ENCODE peak calls at places on chromosomes 13 and 19, in six cellular contexts. V, L, W, M, U and K are unnamed samples.
A peak's percentile ranks its signal among the peaks of the same experiment; 100 is the strongest.

GRCh38 chr19:36579255-36579654 is 6.2 kb upstream of the ZNF529 start:
- DNase-seq in V (no peak), L (no peak), W (no peak), M (no peak), U (no peak), K (no peak)

GRCh38 chr13:50089633-50090032 is 74.4 kb downstream of the KCNRG start:
- DNase-seq in V (no peak), L (no peak), W (no peak), M (no peak), U (no peak), K (no peak)

GRCh38 chr13:33363328-33363727 is 77.8 kb upstream of the STARD13 start:
- DNase-seq in V (no peak), L (no peak), W (no peak), M (no peak), U (no peak), K (no peak)

GRCh38 chr19:50414850-50415660 is 3.7 kb upstream of the SPIB start:
- DNase-seq in V (peak; percentile 82), L (peak; percentile 12), W (peak; percentile 75), M (peak; percentile 86), U (peak; percentile 75), K (peak; percentile 75)

GRCh38 chr19:32232449-32232848 is 113.0 kb upstream of the ZNF507 start:
- DNase-seq in V (no peak), L (no peak), W (no peak), M (no peak), U (no peak), K (no peak)

GRCh38 chr19:28469544-28469943 is 743.4 kb downstream of the UQCRFS1 start:
- DNase-seq in V (no peak), L (no peak), W (no peak), M (no peak), U (no peak), K (no peak)

GRCh38 chr13:85665286-85665685 is 133.9 kb downstream of the SLITRK6 start:
- DNase-seq in V (no peak), L (peak; percentile 65), W (no peak), M (no peak), U (no peak), K (no peak)

GRCh38 chr19:51830263-51830662 is 35.3 kb downstream of the FPR3 start:
- DNase-seq in V (no peak), L (no peak), W (peak; percentile 28), M (no peak), U (no peak), K (no peak)

GRCh38 chr19:55066107-55066709 is 3.3 kb upstream of the RDH13 start:
- DNase-seq in V (no peak), L (no peak), W (no peak), M (peak; percentile 46), U (no peak), K (no peak)

GRCh38 chr13:113045214-113046007 is 60.2 kb upstream of the F7 start:
- DNase-seq in V (no peak), L (no peak), W (no peak), M (no peak), U (peak; percentile 37), K (peak; percentile 32)

GRCh38 chr19:16285769-16286564 is 38.7 kb upstream of the KLF2 start:
- DNase-seq in V (peak; percentile 53), L (peak; percentile 29), W (no peak), M (peak; percentile 55), U (no peak), K (no peak)

GRCh38 chr19:4267101-4267900 is 11.8 kb upstream of the SHD start:
- DNase-seq in V (peak; percentile 72), L (no peak), W (peak; percentile 39), M (peak; percentile 87), U (peak; percentile 43), K (peak; percentile 42)

GRCh38 chr19:21586341-21587116 is 81.1 kb downstream of the ZNF429 start:
- DNase-seq in V (peak; percentile 55), L (no peak), W (peak; percentile 58), M (peak; percentile 41), U (peak; percentile 37), K (peak; percentile 36)

GRCh38 chr13:113729329-113730019 is 29.6 kb upstream of the TMEM255B start:
- DNase-seq in V (no peak), L (no peak), W (no peak), M (no peak), U (no peak), K (peak; percentile 47)

GRCh38 chr19:35353635-35354034 is 4.6 kb upstream of the FFAR3 start:
- DNase-seq in V (no peak), L (no peak), W (no peak), M (no peak), U (no peak), K (no peak)
- TF ChIP-seq CTCF in V (peak; percentile 30), L (no peak), W (no peak), M (no peak), U (no peak), K (no peak)

DNA sequence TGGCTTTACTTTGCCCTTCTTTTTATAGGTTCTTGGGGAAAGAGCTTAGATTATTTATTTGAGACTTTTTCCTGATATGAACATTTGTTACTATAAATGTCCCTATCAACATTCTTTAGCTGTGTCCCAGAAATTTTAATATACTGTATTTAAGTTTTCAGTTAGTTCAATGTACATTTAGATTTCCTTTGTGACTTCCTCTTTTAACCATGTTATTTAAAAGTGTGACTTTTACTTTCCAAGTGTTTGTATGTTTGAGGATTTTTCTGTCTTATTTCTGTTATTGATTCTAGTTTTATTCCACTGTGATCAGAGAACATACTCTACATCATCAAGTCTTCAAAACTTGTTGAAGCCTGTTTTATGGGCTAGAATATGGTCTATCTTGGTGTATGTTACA is 72.7 kb upstream of the SPRY2 start:
- DNase-seq in V (no peak), L (no peak), W (no peak), M (no peak), U (no peak), K (no peak)
- H3K27me3 ChIP-seq in V (no peaks in the 10 kb centered on the region), L (no peaks in the 10 kb centered on the region), W (no peaks in the 10 kb centered on the region), M (no peaks in the 10 kb centered on the region), U (no peaks in the 10 kb centered on the region), K (no peaks in the 10 kb centered on the region)

DNA sequence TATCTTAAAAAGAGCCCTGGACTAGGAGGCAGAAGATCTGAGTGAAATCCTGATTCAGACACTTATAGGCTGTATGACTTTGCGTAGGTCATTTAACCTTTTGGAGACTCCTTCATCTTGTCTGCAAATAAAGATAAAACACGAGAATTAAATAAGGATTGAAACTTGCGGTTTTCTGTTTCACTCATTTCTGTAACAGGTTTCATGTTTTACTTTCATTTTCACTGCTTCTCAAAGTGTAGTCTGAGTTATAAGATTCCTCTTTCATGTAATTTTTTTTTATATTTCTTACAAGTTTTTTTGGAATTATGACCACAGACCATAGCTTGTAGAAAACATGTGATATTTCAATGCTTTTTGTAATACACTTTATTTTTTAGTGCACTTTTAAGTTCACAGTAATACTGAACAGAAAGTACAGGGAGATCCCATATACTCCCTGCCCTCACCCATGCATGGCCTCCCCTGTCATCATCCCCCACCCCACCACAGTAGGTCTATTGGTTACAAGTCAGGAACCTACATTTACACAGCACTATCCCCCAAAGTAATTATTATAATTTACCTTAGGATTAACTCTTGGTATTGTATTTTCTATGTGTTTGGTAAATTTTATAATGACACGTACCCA is 174.6 kb downstream of the ITGBL1 start:
- DNase-seq in V (no peak), L (no peak), W (no peak), M (no peak), U (no peak), K (no peak)
- H3K27ac ChIP-seq in V (no peak overlapping the region), L (no peak overlapping the region), W (no peak overlapping the region), M (no peak overlapping the region), U (peak overlapping the region; percentile 1), K (peak overlapping the region; percentile 45)

GRCh38 chr13:60584976-60585375 is 188.0 kb downstream of the TDRD3 start:
- DNase-seq in V (no peak), L (peak; percentile 35), W (no peak), M (peak; percentile 73), U (no peak), K (no peak)

GRCh38 chr13:60583911-60584753 is 187.1 kb downstream of the TDRD3 start:
- DNase-seq in V (no peak), L (peak; percentile 91), W (peak; percentile 7), M (peak; percentile 25), U (no peak), K (no peak)

GRCh38 chr13:60577761-60578160 is 180.7 kb downstream of the TDRD3 start:
- DNase-seq in V (no peak), L (no peak), W (no peak), M (no peak), U (no peak), K (no peak)

DNA sequence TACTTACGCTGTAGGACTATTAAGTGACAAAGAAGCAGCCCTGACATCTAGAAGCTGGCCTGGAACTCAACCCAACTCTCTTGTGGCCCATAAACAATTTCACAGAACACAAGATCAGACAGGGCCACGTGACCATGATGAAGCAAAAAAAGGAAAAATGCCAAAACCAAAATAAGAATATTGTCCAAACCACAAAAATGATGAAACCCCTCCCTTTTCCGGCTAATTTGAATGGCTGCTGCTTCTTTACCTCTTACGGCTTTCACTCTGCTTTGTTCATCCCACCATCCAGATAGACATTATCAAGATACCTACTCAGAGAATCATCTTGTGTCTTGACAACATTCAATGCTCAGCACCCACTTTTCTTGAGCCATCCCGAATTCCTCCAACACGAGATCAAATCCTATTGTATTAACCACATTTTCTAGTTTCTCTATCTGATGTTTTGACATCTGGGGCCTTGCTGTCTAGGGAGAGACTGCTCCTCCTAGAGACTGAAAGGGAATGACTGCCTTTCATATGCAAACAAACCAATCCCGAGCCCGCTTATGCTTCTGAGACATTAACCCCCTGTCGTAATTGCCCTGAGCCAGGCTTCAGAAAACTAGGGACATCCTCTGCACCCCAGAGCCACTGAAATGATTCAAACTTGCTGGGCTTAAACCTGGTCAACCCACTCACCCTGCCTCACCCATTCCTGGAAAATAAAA is 186.3 kb downstream of the TDRD3 start:
- DNase-seq in V (no peak), L (peak; percentile 85), W (no peak), M (peak; percentile 37), U (no peak), K (no peak)
- TF ChIP-seq CTCF in V (peak; percentile 46), L (no peak), W (no peak), M (peak; percentile 16), U (no peak), K (no peak)

GRCh38 chr19:47398707-47399106 is 20.6 kb downstream of the MEIS3 start:
- DNase-seq in V (no peak), L (no peak), W (no peak), M (no peak), U (no peak), K (no peak)
- H3K27me3 ChIP-seq in V (no peaks in the 10 kb centered on the region), L (no peaks in the 10 kb centered on the region), W (no peaks in the 10 kb centered on the region), M (no peaks in the 10 kb centered on the region), U (no peaks in the 10 kb centered on the region), K (peaks cover 74% of the 10 kb centered on the region)

DNA sequence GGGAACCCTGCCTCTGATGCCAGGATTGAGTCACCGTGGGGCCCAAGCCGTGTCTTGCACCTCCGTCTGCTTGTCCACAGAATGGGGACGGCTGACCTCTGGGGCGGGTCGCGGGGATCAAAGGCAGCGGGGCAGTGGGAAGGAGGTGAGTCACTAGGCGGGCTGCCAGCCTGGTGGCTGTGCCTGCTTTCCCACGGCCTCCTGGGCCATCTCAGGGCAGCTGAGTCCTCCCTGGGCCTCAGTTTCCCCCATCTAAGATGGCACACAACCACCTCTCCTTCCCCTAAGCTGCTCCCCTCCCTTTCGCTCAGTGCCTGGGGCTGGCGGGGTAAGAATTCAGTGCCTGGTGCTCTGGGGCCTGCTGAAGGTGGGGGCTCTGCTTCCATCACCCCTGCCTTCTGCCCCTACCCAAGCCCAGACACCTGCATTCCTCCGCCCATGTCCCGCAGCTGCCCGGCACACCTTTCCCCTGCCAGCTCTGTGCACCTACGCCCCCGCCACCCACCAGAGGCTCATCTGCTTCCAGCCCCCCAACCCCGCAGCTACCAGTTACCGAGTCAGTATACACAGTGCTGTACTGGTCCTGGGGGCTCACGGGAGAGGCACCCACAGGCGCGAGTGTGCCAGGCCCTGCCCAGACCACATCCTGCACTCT is 3.5 kb downstream of the MKNK2 start:
- DNase-seq in V (no peak), L (no peak), W (peak; percentile 85), M (peak; percentile 4), U (no peak), K (no peak)
- H3K27ac ChIP-seq in V (no peak overlapping the region), L (no peak overlapping the region), W (peak overlapping the region; percentile 89), M (no peak overlapping the region), U (peak overlapping the region; percentile 93), K (peak overlapping the region; percentile 100)